ENCODE peak calls at places on chromosomes 12 and 14, in seven cellular contexts. M, W, T, F, U, N and Q are unnamed samples.

GRCh38 chr12:31234955-31235867 is 90.7 kb downstream of the SINHCAF start:
- DNase-seq in N (peak), W (no peak), F (peak), U (peak), T (no peak), M (no peak), Q (no peak)

GRCh38 chr12:95014554-95014953 is 11.1 kb upstream of the NDUFA12 start:
- DNase-seq in T (no peak), N (no peak), W (no peak), F (no peak), U (no peak), M (no peak), Q (no peak)

GRCh38 chr14:42141328-42141727 is 534.7 kb downstream of the LRFN5 start:
- DNase-seq in N (no peak), F (no peak), M (no peak), U (no peak), T (no peak), W (no peak), Q (no peak)

GRCh38 chr12:132593938-132594358 is 16.4 kb downstream of the LRCOL1 start:
- DNase-seq in T (peak), U (peak), N (peak), M (peak), W (no peak), F (peak), Q (peak)

GRCh38 chr12:80580254-80580653 is 127.2 kb upstream of the MYF6 start:
- DNase-seq in F (no peak), W (no peak), T (peak), N (no peak), U (peak), M (peak), Q (peak)

GRCh38 chr14:102988054-102988453 is 65.6 kb downstream of the AMN start:
- DNase-seq in M (no peak), F (no peak), T (no peak), N (no peak), W (no peak), U (no peak), Q (no peak)

GRCh38 chr12:50988051-50988450 is 35.7 kb downstream of the HIGD1C start:
- DNase-seq in N (no peak), U (no peak), W (no peak), M (no peak), T (no peak), F (no peak), Q (no peak)

GRCh38 chr12:2805146-2805525 is 7.3 kb upstream of the ITFG2 start:
- DNase-seq in F (no peak), M (no peak), U (no peak), T (no peak), N (no peak), W (no peak), Q (no peak)

GRCh38 chr12:79360269-79360668 is 330.5 kb downstream of the PAWR start:
- DNase-seq in U (no peak), F (no peak), M (no peak), T (no peak), N (no peak), W (no peak), Q (no peak)

GRCh38 chr12:38053655-38054464 is 262.7 kb upstream of the ALG10B start:
- DNase-seq in U (peak), F (peak), N (peak), M (no peak), W (no peak), T (no peak), Q (no peak)

GRCh38 chr12:110280784-110281548 is at the start of gene ATP2A2:
- DNase-seq in U (peak), W (peak), F (peak), T (no peak), M (peak), N (peak), Q (peak)

GRCh38 chr14:96037891-96038557 is 1.1 kb upstream of the C14orf132 start:
- DNase-seq in W (no peak), T (no peak), F (no peak), N (no peak), M (peak), U (peak), Q (no peak)

GRCh38 chr14:24816929-24817637 is 183.1 kb upstream of the GZMB start:
- DNase-seq in U (no peak), M (no peak), T (no peak), W (no peak), N (no peak), F (no peak), Q (no peak)

GRCh38 chr14:50772361-50772760 is 58.6 kb downstream of the NIN start:
- DNase-seq in W (no peak), N (no peak), F (no peak), T (peak), M (no peak), U (peak), Q (no peak)

GRCh38 chr12:124457287-124458219 is 109.9 kb downstream of the NCOR2 start:
- DNase-seq in U (peak), T (no peak), M (no peak), W (peak), N (peak), F (no peak), Q (no peak)

GRCh38 chr12:82652071-82652470 is 34.6 kb upstream of the TMTC2 start:
- DNase-seq in T (no peak), M (no peak), W (no peak), N (no peak), F (no peak), U (no peak), Q (no peak)

GRCh38 chr12:46364777-46365580 is 7.6 kb downstream of the SLC38A2 start:
- DNase-seq in U (no peak), N (peak), T (no peak), F (no peak), W (no peak), M (peak), Q (no peak)

GRCh38 chr12:80846930-80847329 is 90.8 kb downstream of the LIN7A start:
- DNase-seq in N (no peak), T (no peak), M (no peak), F (no peak), U (no peak), W (no peak), Q (no peak)

GRCh38 chr12:90682398-90682797 is 272.6 kb downstream of the CCER1 start:
- DNase-seq in T (peak), M (no peak), W (no peak), U (peak), N (no peak), F (no peak), Q (peak)

GRCh38 chr12:123126294-123127144 is 24.4 kb downstream of the PITPNM2 start:
- DNase-seq in M (peak), W (no peak), T (peak), N (peak), U (peak), F (peak), Q (peak)

GRCh38 chr12:40248585-40249297 is 23.9 kb downstream of the LRRK2 start:
- DNase-seq in T (no peak), W (no peak), U (no peak), F (no peak), N (no peak), M (no peak), Q (no peak)

GRCh38 chr12:116247377-116247776 is 30.1 kb downstream of the MED13L start:
- DNase-seq in F (no peak), W (no peak), N (no peak), M (no peak), T (no peak), U (no peak), Q (peak)

GRCh38 chr12:65834146-65834935 is 10.1 kb downstream of the HMGA2 start:
- DNase-seq in N (no peak), F (no peak), M (no peak), T (no peak), U (no peak), W (no peak), Q (no peak)

GRCh38 chr14:101108579-101109346 is 205.2 kb upstream of the RTL1 start:
- DNase-seq in U (no peak), F (no peak), T (no peak), N (no peak), M (no peak), W (no peak), Q (no peak)

GRCh38 chr12:131095826-131096680 is 142.3 kb downstream of the ADGRD1 start:
- DNase-seq in N (no peak), W (no peak), T (no peak), F (no peak), U (no peak), M (no peak), Q (no peak)

GRCh38 chr14:29741909-29742401 is 185.7 kb downstream of the PRKD1 start:
- DNase-seq in F (peak), U (peak), W (no peak), N (no peak), T (no peak), M (no peak), Q (no peak)

GRCh38 chr12:117874842-117875434 is 93.9 kb downstream of the KSR2 start:
- DNase-seq in W (peak), M (peak), T (no peak), U (peak), F (peak), N (peak), Q (peak)

GRCh38 chr14:91968280-91968679 is 20.8 kb upstream of the FBLN5 start:
- DNase-seq in M (no peak), F (no peak), U (no peak), W (no peak), N (no peak), T (no peak), Q (no peak)

GRCh38 chr12:79897617-79898016 is 37.3 kb downstream of the PPP1R12A start:
- DNase-seq in N (peak), T (peak), M (peak), F (no peak), U (peak), W (no peak), Q (peak)

GRCh38 chr14:73325630-73326299 is 88.5 kb downstream of the PAPLN start:
- DNase-seq in U (no peak), W (no peak), N (no peak), F (no peak), M (no peak), T (no peak), Q (no peak)

GRCh38 chr12:54723653-54724256 is 75.6 kb upstream of the DCD start:
- DNase-seq in F (no peak), M (no peak), N (no peak), W (no peak), T (no peak), U (no peak), Q (no peak)

GRCh38 chr12:6618483-6618882 is 11.3 kb upstream of the CHD4 start:
- DNase-seq in N (no peak), U (no peak), M (no peak), T (no peak), W (no peak), F (no peak), Q (no peak)

GRCh38 chr12:3987571-3987970 is 114.4 kb upstream of the PARP11 start:
- DNase-seq in N (no peak), M (no peak), F (no peak), T (no peak), U (no peak), W (no peak), Q (no peak)

GRCh38 chr12:113130457-113131135 is 5.0 kb downstream of the RASAL1 start:
- DNase-seq in N (peak), T (no peak), U (no peak), F (peak), W (no peak), M (no peak), Q (no peak)

GRCh38 chr12:29486972-29487371 is 10.5 kb downstream of the OVCH1 start:
- DNase-seq in M (no peak), N (no peak), U (no peak), T (no peak), W (no peak), F (no peak), Q (no peak)